ENCODE peak calls at places on chromosomes 6 and 20, in four cellular contexts. E, I, J and P are unnamed samples.

GRCh38 chr6:105300090-105300489 is 102.8 kb downstream of the PREP start:
- DNase-seq in I (no peak), J (no peak), E (peak; percentile 43), P (no peak)

GRCh38 chr20:41892031-41892430 is 273.9 kb upstream of the CHD6 start:
- DNase-seq in I (no peak), E (no peak), J (no peak), P (no peak)

GRCh38 chr6:25777031-25777430 is 22.5 kb downstream of the SLC17A4 start:
- DNase-seq in E (no peak), I (no peak), J (no peak), P (no peak)

GRCh38 chr20:57629976-57630525 is 9.8 kb upstream of the ZBP1 start:
- DNase-seq in J (no peak), E (no peak), I (peak; percentile 62), P (no peak)

GRCh38 chr6:127641905-127642304 is 64.9 kb downstream of the C6orf58 start:
- DNase-seq in I (no peak), E (peak; percentile 36), J (no peak), P (no peak)

GRCh38 chr20:48563191-48563884 is 264.5 kb downstream of the PREX1 start:
- DNase-seq in I (no peak), E (no peak), J (no peak), P (no peak)

GRCh38 chr20:19907326-19908056 is 109.7 kb upstream of the NAA20 start:
- DNase-seq in E (no peak), J (no peak), I (peak; percentile 71), P (no peak)

GRCh38 chr20:38173237-38174156 is 8.4 kb upstream of the TGM2 start:
- DNase-seq in E (peak; percentile 92), I (peak; percentile 61), J (no peak), P (peak; percentile 71)

GRCh38 chr20:60870040-60870439 is 382.0 kb upstream of the CDH4 start:
- DNase-seq in I (no peak), J (no peak), E (no peak), P (no peak)
- H3K9me3 ChIP-seq in I (no peaks in the 10 kb centered on the region), J (no peaks in the 10 kb centered on the region), E (peaks cover 28% of the 10 kb centered on the region), P (no peaks in the 10 kb centered on the region)

DNA sequence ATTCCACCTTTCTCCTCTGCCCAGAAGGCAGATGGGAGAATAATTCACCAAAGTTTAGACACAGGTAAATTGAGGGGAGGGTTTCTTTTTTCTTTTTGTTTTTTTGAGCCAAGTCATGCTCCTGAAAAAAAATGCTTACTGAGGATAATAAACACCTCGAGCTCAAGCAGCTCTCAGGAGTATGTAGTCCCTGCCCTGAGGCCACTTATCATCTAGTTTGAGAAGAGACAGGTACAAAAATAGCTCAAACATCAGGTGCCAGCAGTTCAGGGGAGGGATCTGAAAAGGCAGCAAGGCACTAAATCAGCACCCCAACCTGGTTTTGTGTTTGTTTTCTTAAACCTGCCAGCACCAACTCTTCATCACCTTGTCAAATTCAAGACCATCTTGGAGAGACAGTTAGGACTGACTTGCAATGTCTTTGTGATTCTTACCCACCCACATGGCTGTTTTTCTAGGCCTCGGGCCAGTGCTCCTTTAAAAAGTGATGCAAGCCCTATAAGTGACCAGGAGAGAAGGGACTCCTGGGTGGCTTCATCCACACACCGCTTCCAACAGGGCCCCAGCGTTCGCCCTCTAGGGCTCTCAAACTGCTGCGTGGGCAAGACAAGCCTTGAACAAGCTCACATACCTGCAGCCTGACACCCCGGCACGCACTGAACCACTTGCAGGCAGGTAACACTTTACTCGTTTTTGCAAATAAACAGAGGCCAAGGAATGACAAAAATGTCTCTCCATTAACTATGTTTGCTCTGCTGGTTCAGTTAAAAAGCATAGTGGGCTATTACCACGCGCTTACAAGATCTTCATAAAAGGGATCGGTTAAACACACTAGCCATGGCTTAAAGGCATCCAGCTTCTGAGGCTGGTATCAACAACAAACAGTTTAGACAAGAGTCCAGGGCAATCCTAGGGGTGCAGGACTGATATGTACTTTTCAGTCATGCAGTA is 13.9 kb downstream of the JAG1 start:
- DNase-seq in I (peak; percentile 82), E (no peak), J (no peak), P (no peak)
- H3K36me3 ChIP-seq in I (peaks cover 74% of the 10 kb centered on the region), E (peaks cover 72% of the 10 kb centered on the region), J (no peaks in the 10 kb centered on the region), P (peaks cover 26% of the 10 kb centered on the region)

GRCh38 chr6:85096976-85097375 is 332.6 kb upstream of the TBX18 start:
- DNase-seq in E (no peak), J (no peak), I (no peak), P (no peak)
- H3K9me3 ChIP-seq in E (no peaks in the 10 kb centered on the region), J (no peaks in the 10 kb centered on the region), I (no peaks in the 10 kb centered on the region), P (no peaks in the 10 kb centered on the region)

GRCh38 chr20:33674294-33675126 is at the start of gene NECAB3:
- DNase-seq in J (peak; percentile 52), I (peak; percentile 92), E (peak; percentile 59), P (peak; percentile 48)

GRCh38 chr20:33676652-33677645 is 2.7 kb upstream of the NECAB3 start:
- DNase-seq in J (no peak), E (no peak), I (no peak), P (no peak)

GRCh38 chr20:33675127-33675954 is 1.1 kb upstream of the NECAB3 start:
- DNase-seq in J (no peak), I (no peak), E (no peak), P (no peak)

GRCh38 chr20:33677991-33678431 is 3.8 kb upstream of the NECAB3 start:
- DNase-seq in E (no peak), I (no peak), J (no peak), P (no peak)

GRCh38 chr20:33676121-33676520 is 1.9 kb upstream of the NECAB3 start:
- DNase-seq in I (no peak), J (no peak), E (no peak), P (no peak)
- H3K36me3 ChIP-seq in I (peaks cover 4% of the 10 kb centered on the region), J (no peaks in the 10 kb centered on the region), E (peaks cover 1% of the 10 kb centered on the region), P (no peaks in the 10 kb centered on the region)